ENCODE peak calls at places on chromosomes 12 and 14, in four cellular contexts. S is body of pancreas, D is HT1080, R is HAP-1. H is an unnamed sample.
A peak's percentile ranks its signal among the peaks of the same experiment; 100 is the strongest.

GRCh38 chr12:34605510-34605887 is 583.2 kb downstream of the ALG10 start:
- DNase-seq in S (no peak), D (no peak), R (no peak), H (no peak)

GRCh38 chr14:58964598-58964928 is 223.9 kb upstream of the DAAM1 start:
- DNase-seq in S (no peak), D (no peak), R (no peak), H (no peak)

GRCh38 chr12:20376984-20377383 is 8.6 kb downstream of the PDE3A start:
- DNase-seq in S (no peak), D (peak; percentile 10), R (peak; percentile 42), H (no peak)

GRCh38 chr12:30816742-30817465 is 62.2 kb upstream of the CAPRIN2 start:
- DNase-seq in S (no peak), D (no peak), R (no peak), H (no peak)

GRCh38 chr12:52082988-52083637 is 3.6 kb downstream of the SMIM41 start:
- DNase-seq in S (peak; percentile 53), D (peak; percentile 51), R (peak; percentile 34), H (no peak)

GRCh38 chr12:89468017-89468416 is 56.6 kb downstream of the GALNT4 start:
- DNase-seq in S (no peak), D (no peak), R (no peak), H (no peak)

GRCh38 chr12:51839310-51839943 is 9.1 kb downstream of the FIGNL2 start:
- DNase-seq in S (no peak), D (no peak), R (no peak), H (no peak)

GRCh38 chr12:20520572-20520971 is 152.2 kb downstream of the PDE3A start:
- DNase-seq in S (no peak), D (no peak), R (no peak), H (no peak)

GRCh38 chr12:45292486-45293195 is 76.7 kb downstream of the ANO6 start:
- DNase-seq in S (no peak), D (no peak), R (no peak), H (no peak)

GRCh38 chr12:116404913-116405611 is 127.6 kb upstream of the MED13L start:
- DNase-seq in S (no peak), D (no peak), R (no peak), H (no peak)

GRCh38 chr12:116442981-116443380 is 116.2 kb upstream of the MAP1LC3B2 start:
- DNase-seq in S (no peak), D (no peak), R (no peak), H (no peak)